ENCODE peak calls at places on chromosomes 1 and 21, in four cellular contexts. One of them, this sample, is unnamed.

GRCh38 chr1:204726478-204726877 is 40.9 kb upstream of the LRRN2 start:
- DNase-seq in GM10248: no peak
- DNase-seq in A549: peak; percentile 90
- DNase-seq in HCT116: peak; percentile 6
- DNase-seq in this sample: no peak

GRCh38 chr1:179047637-179048002 is 21.9 kb downstream of the FAM20B start:
- DNase-seq in A549: no peak
- DNase-seq in GM10248: no peak
- DNase-seq in HCT116: no peak
- DNase-seq in this sample: no peak

GRCh38 chr1:56526571-56527174 is 52.7 kb downstream of the PLPP3 start:
- DNase-seq in GM10248: peak; percentile 30
- DNase-seq in A549: no peak
- DNase-seq in HCT116: no peak
- DNase-seq in this sample: no peak

GRCh38 chr1:43317817-43318471 is 17.2 kb downstream of the TIE1 start:
- DNase-seq in HCT116: no peak
- DNase-seq in GM10248: no peak
- DNase-seq in A549: no peak
- DNase-seq in this sample: peak; percentile 57

GRCh38 chr1:70227439-70227838 is 6.3 kb downstream of the SRSF11 start:
- DNase-seq in GM10248: no peak
- DNase-seq in HCT116: no peak
- DNase-seq in A549: no peak
- DNase-seq in this sample: no peak

GRCh38 chr1:76158126-76158525 is 83.6 kb downstream of the ST6GALNAC3 start:
- DNase-seq in A549: no peak
- DNase-seq in HCT116: peak; percentile 21
- DNase-seq in GM10248: no peak
- DNase-seq in this sample: no peak

GRCh38 chr1:168135982-168136708 is 585 bp downstream of the GPR161 start:
- DNase-seq in GM10248: no peak
- DNase-seq in A549: peak; percentile 19
- DNase-seq in HCT116: no peak
- DNase-seq in this sample: peak; percentile 27

GRCh38 chr21:38277501-38278111 is 20.8 kb downstream of the KCNJ15 start:
- DNase-seq in GM10248: no peak
- DNase-seq in HCT116: no peak
- DNase-seq in A549: peak; percentile 96
- DNase-seq in this sample: peak; percentile 51